ENCODE peak calls at places on chromosomes 13 and 19, in eight cellular contexts. Y is NT2/D1, G is heart right ventricle, F is left lung, N is GM23338, B is breast epithelium, J is mammary epithelial cell, V is brain microvascular endothelial cell. M is an unnamed sample.

GRCh38 chr13:43279696-43280095 is 256.3 kb downstream of the DNAJC15 start:
- DNase-seq in N (no peak), J (no peak), Y (no peak), F (no peak), G (no peak), B (no peak), V (no peak), M (no peak)

GRCh38 chr19:3844596-3844995 is 24.2 kb downstream of the ZFR2 start:
- DNase-seq in J (no peak), Y (no peak), V (no peak), F (no peak), G (no peak), N (no peak), B (no peak), M (no peak)

GRCh38 chr19:7925171-7925837 is 631 bp downstream of the CTXN1 start:
- DNase-seq in F (peak; percentile 90), J (no peak), V (peak; percentile 63), N (peak; percentile 89), Y (no peak), B (peak; percentile 54), G (peak; percentile 60), M (peak; percentile 99)

GRCh38 chr13:23618341-23618740 is 48.1 kb downstream of the TNFRSF19 start:
- DNase-seq in J (peak; percentile 96), Y (no peak), G (no peak), N (peak; percentile 30), F (no peak), B (no peak), V (peak; percentile 99), M (no peak)

GRCh38 chr19:13396256-13397080 is 109.8 kb downstream of the CACNA1A start:
- DNase-seq in G (peak; percentile 17), J (peak; percentile 61), N (peak; percentile 97), V (peak; percentile 41), B (no peak), Y (peak; percentile 30), F (no peak), M (peak; percentile 73)

GRCh38 chr19:4952945-4953344 is 16.0 kb upstream of the KDM4B start:
- DNase-seq in G (no peak), V (no peak), B (no peak), N (no peak), F (no peak), Y (no peak), J (no peak), M (no peak)

GRCh38 chr19:32692727-32693061 is 1.1 kb downstream of the NUDT19 start:
- DNase-seq in V (no peak), F (no peak), N (no peak), Y (no peak), G (no peak), J (no peak), B (no peak), M (no peak)

GRCh38 chr13:98773053-98773452 is 20.6 kb upstream of the SLC15A1 start:
- DNase-seq in F (peak; percentile 59), G (no peak), Y (no peak), J (no peak), V (no peak), B (no peak), N (peak; percentile 47), M (peak; percentile 80)

GRCh38 chr13:79775830-79776229 is 294.9 kb downstream of the NDFIP2 start:
- DNase-seq in J (peak; percentile 46), V (peak; percentile 77), B (no peak), N (peak; percentile 73), G (peak; percentile 36), Y (peak; percentile 50), F (no peak), M (peak; percentile 39)

GRCh38 chr13:50724913-50725312 is 118.6 kb downstream of the DLEU7 start:
- DNase-seq in F (no peak), J (no peak), G (no peak), Y (no peak), V (no peak), N (no peak), B (no peak), M (no peak)

GRCh38 chr19:52566588-52566987 is 3.5 kb upstream of the ZNF701 start:
- DNase-seq in G (no peak), V (no peak), Y (no peak), F (no peak), N (no peak), B (no peak), J (peak; percentile 75), M (no peak)

GRCh38 chr13:30111810-30112209 is 195.5 kb downstream of the KATNAL1 start:
- DNase-seq in N (peak; percentile 54), F (no peak), Y (no peak), J (no peak), V (no peak), B (no peak), G (no peak), M (peak; percentile 71)

GRCh38 chr19:46068345-46069258 is 27.8 kb upstream of the IGFL4 start:
- DNase-seq in J (peak; percentile 99), V (peak; percentile 78), F (no peak), B (peak; percentile 64), Y (no peak), N (no peak), G (no peak), M (no peak)

GRCh38 chr19:55447421-55448174 is 4.5 kb upstream of the SHISA7 start:
- DNase-seq in B (no peak), V (no peak), J (peak; percentile 77), Y (no peak), F (no peak), G (no peak), N (peak; percentile 62), M (peak; percentile 67)

GRCh38 chr19:39514840-39515550 is at the start of gene SELENOV:
- DNase-seq in J (no peak), V (no peak), F (no peak), Y (no peak), G (no peak), B (no peak), N (peak; percentile 94), M (peak; percentile 93)

GRCh38 chr13:33577037-33577436 is 240.9 kb upstream of the RFC3 start:
- DNase-seq in V (no peak), B (no peak), F (no peak), N (no peak), G (no peak), J (peak; percentile 5), Y (no peak), M (no peak)
- H3K4me3 ChIP-seq in V (no peak overlapping the region), B (no peak overlapping the region), F (no peak overlapping the region), N (no peak overlapping the region), G (no peak overlapping the region), J (no peak overlapping the region), Y (no peak overlapping the region), M (no peak overlapping the region)

GRCh38 chr19:35294328-35294727 is 2.4 kb downstream of the MAG start:
- DNase-seq in Y (no peak), N (no peak), B (no peak), F (no peak), G (no peak), V (no peak), J (no peak), M (no peak)

GRCh38 chr19:35295792-35296462 is 4.0 kb downstream of the MAG start:
- DNase-seq in J (no peak), F (no peak), N (peak; percentile 73), G (no peak), Y (no peak), B (no peak), V (no peak), M (peak; percentile 82)

GRCh38 chr19:35294859-35295258 is 2.9 kb downstream of the MAG start:
- DNase-seq in N (no peak), G (no peak), F (no peak), Y (no peak), J (no peak), B (no peak), V (no peak), M (no peak)

GRCh38 chr19:35296644-35297514 is 4.9 kb downstream of the MAG start:
- DNase-seq in G (no peak), N (no peak), B (no peak), V (no peak), J (no peak), Y (no peak), F (no peak), M (no peak)

DNA sequence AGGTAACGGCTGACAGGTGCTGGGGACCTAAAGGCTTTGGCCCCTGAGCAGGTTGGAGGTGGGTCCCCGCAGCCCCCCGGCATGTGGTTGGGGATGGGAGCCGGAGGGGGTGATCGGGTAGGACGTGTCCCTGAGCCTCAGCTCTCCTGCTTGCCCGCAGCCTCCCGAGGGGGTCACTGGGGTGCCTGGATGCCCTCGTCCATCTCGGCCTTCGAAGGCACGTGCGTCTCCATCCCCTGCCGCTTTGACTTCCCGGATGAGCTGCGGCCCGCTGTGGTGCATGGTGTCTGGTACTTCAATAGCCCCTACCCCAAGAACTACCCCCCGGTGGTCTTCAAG is 3.5 kb downstream of the MAG start:
- DNase-seq in G (no peak), V (no peak), B (no peak), J (no peak), F (peak; percentile 71), Y (no peak), N (no peak), M (no peak)
- H3K36me3 ChIP-seq in G (no peaks in the 10 kb centered on the region), V (no peaks in the 10 kb centered on the region), B (no peaks in the 10 kb centered on the region), J (no peaks in the 10 kb centered on the region), F (no peaks in the 10 kb centered on the region), Y (no peaks in the 10 kb centered on the region), N (no peaks in the 10 kb centered on the region), M (no peaks in the 10 kb centered on the region)

DNA sequence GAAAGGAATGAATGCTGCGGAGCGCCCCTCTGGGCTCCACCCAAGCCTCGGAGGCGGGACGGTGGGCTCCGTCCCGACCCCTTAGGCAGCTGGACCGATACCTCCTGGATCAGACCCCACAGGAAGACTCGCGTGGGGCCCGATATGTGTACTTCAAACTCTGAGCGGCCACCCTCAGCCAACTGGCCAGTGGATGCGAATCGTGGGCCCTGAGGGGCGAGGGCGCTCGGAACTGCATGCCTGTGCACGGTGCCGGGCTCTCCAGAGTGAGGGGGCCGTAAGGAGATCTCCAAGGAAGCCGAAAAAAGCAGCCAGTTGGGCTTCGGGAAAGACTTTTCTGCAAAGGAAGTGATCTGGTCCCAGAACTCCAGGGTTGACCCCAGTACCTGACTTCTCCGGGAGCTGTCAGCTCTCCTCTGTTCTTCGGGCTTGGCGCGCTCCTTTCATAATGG is 8.6 kb downstream of the PDX1 start:
- DNase-seq in N (peak; percentile 51), V (no peak), J (no peak), B (no peak), G (no peak), F (no peak), Y (no peak), M (peak; percentile 59)
- H3K27me3 ChIP-seq in N (peaks cover 100% of the 10 kb centered on the region), V (peaks cover 77% of the 10 kb centered on the region), J (peaks cover 69% of the 10 kb centered on the region), B (no peaks in the 10 kb centered on the region), G (peaks cover 77% of the 10 kb centered on the region), F (peaks cover 82% of the 10 kb centered on the region), Y (peaks cover 88% of the 10 kb centered on the region), M (peaks cover 93% of the 10 kb centered on the region)

DNA sequence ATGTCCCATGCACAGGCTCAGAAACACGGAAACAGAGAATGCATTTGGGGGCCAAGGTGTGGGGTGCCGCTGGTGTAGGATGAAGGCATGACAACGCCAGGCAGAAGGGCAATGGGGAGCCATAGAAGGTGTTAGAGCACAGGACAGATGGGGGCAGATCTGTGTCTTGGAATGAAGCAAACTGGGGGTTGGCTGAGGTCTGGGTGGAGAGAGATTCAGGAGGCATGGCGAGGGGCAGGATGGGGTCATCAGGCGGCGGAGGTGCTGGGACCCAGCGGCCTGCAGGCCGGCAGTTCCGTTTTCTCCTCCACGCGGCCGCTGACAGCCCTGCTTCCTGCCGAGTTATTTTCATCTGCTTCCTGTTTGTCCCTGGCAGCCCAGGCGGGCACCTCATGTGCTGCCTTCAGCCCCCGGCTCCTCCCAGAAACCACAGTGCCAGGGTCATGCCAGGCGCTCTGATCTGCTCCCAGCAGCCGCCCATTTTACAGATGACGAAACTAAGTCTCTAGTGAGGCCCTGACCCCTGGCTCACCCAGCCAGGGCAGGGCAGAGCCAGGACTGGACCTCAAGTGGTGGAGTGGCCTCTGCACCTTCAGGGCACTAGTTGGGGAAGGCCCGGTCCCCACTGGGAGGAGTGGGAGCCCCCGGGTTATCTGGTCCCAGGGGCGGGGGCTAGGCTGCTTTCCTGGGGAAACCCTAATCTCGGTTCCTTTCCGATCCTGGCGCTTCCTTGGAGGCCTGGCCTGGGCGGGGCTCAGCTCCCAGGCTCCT is 2.2 kb downstream of the ARHGAP45 start:
- DNase-seq in Y (no peak), G (peak; percentile 50), F (peak; percentile 95), J (no peak), B (no peak), N (no peak), V (no peak), M (no peak)
- H3K4me3 ChIP-seq in Y (no peak overlapping the region), G (peak overlapping the region; percentile 46), F (no peak overlapping the region), J (no peak overlapping the region), B (peak overlapping the region; percentile 48), N (no peak overlapping the region), V (no peak overlapping the region), M (no peak overlapping the region)

M was measured in H7.